ENCODE peak calls at places on chromosomes 16 and 17, in ten cellular contexts. L is osteoblast, M is psoas muscle, I is HCT116, O is transverse colon, A is cardiac muscle cell, N is A549, U is mammary epithelial cell, K is colonic mucosa, V is heart left ventricle. X is an unnamed sample.

GRCh38 chr16:82439678-82440293 is 187.0 kb upstream of the CDH13 start:
- DNase-seq in M (no peak), N (no peak), L (no peak), O (no peak), U (no peak), V (no peak), K (no peak), A (peak; percentile 11), I (peak; percentile 12), X (no peak)

GRCh38 chr17:68613739-68614298 is 12.7 kb upstream of the FAM20A start:
- DNase-seq in V (no peak), I (peak; percentile 62), A (peak; percentile 92), L (no peak), M (no peak), K (peak; percentile 70), N (peak; percentile 62), O (no peak), U (peak; percentile 25), X (no peak)

GRCh38 chr16:68200120-68200783 is 35.7 kb downstream of the ESRP2 start:
- DNase-seq in V (no peak), I (no peak), L (no peak), O (no peak), M (no peak), K (no peak), N (peak; percentile 13), U (peak; percentile 54), A (peak; percentile 5), X (peak; percentile 11)

GRCh38 chr16:974606-975312 is 4.0 kb upstream of the LMF1 start:
- DNase-seq in M (peak; percentile 69), I (no peak), O (no peak), A (peak; percentile 75), L (no peak), N (no peak), U (no peak), K (no peak), V (no peak), X (no peak)

GRCh38 chr17:47690121-47690520 is 3.8 kb upstream of the TBKBP1 start:
- DNase-seq in A (no peak), N (no peak), K (no peak), U (no peak), I (no peak), M (no peak), V (no peak), O (no peak), L (no peak), X (no peak)

GRCh38 chr17:57586099-57586702 is 158.9 kb downstream of the CCDC182 start:
- DNase-seq in L (peak; percentile 58), N (no peak), V (no peak), K (no peak), M (no peak), U (no peak), I (no peak), A (no peak), O (no peak), X (no peak)

GRCh38 chr16:11268921-11269375 is at the start of gene TNP2:
- DNase-seq in M (no peak), V (no peak), A (no peak), O (no peak), U (no peak), K (no peak), L (peak; percentile 19), I (no peak), N (no peak), X (no peak)

GRCh38 chr17:63431939-63432804 is 13.9 kb downstream of the CYB561 start:
- DNase-seq in O (peak; percentile 40), A (peak; percentile 47), V (no peak), N (peak; percentile 67), M (no peak), K (peak; percentile 68), L (peak; percentile 91), I (no peak), U (no peak), X (no peak)

GRCh38 chr17:77836557-77837041 is 121.9 kb upstream of the TNRC6C start:
- DNase-seq in K (no peak), M (no peak), A (no peak), U (peak; percentile 96), L (peak; percentile 57), I (peak; percentile 65), O (no peak), N (peak; percentile 65), V (no peak), X (peak; percentile 84)

GRCh38 chr17:58783380-58783779 is 27.7 kb downstream of the PPM1E start:
- DNase-seq in L (no peak), K (no peak), M (no peak), I (no peak), N (no peak), A (no peak), O (no peak), U (peak; percentile 8), V (no peak), X (peak; percentile 17)

GRCh38 chr16:66521227-66521626 is 28.7 kb downstream of the TK2 start:
- DNase-seq in V (no peak), N (no peak), L (no peak), A (no peak), M (no peak), I (no peak), O (no peak), U (no peak), K (no peak), X (no peak)
- H3K4me1 ChIP-seq in V (peaks cover 55% of the 10 kb centered on the region), N (peaks cover 22% of the 10 kb centered on the region), L (peaks cover 32% of the 10 kb centered on the region), A (no peaks in the 10 kb centered on the region), M (peaks cover 40% of the 10 kb centered on the region), I (peaks cover 45% of the 10 kb centered on the region), O (peaks cover 86% of the 10 kb centered on the region), U (peaks cover 73% of the 10 kb centered on the region), K (peaks cover 16% of the 10 kb centered on the region), X (peaks cover 25% of the 10 kb centered on the region)

GRCh38 chr16:30900588-30900987 is 4.2 kb downstream of the CTF1 start:
- DNase-seq in U (no peak), A (no peak), O (no peak), I (no peak), M (no peak), K (no peak), N (no peak), V (no peak), L (no peak), X (no peak)
- H3K4me1 ChIP-seq in U (peaks cover 17% of the 10 kb centered on the region), A (peaks cover 7% of the 10 kb centered on the region), O (peaks cover 44% of the 10 kb centered on the region), I (peaks cover 21% of the 10 kb centered on the region), M (peaks cover 14% of the 10 kb centered on the region), K (peaks cover 3% of the 10 kb centered on the region), N (peaks cover 16% of the 10 kb centered on the region), V (peaks cover 35% of the 10 kb centered on the region), L (peaks cover 21% of the 10 kb centered on the region), X (peaks cover 4% of the 10 kb centered on the region)

GRCh38 chr17:43015579-43015978 is 6.6 kb downstream of the VAT1 start:
- DNase-seq in A (no peak), K (no peak), O (no peak), I (no peak), M (peak; percentile 87), V (peak; percentile 91), U (no peak), N (no peak), L (peak; percentile 35), X (no peak)

GRCh38 chr17:43016216-43016615 is 6.0 kb downstream of the VAT1 start:
- DNase-seq in O (no peak), N (no peak), K (no peak), M (no peak), U (no peak), L (peak; percentile 14), A (no peak), V (no peak), I (no peak), X (no peak)

GRCh38 chr17:43014020-43014615 is 7.5 kb downstream of the IFI35 start:
- DNase-seq in I (no peak), V (no peak), K (no peak), O (no peak), A (no peak), U (no peak), N (no peak), L (peak; percentile 25), M (no peak), X (no peak)

GRCh38 chr17:43013296-43013695 is 6.7 kb downstream of the IFI35 start:
- DNase-seq in A (no peak), U (no peak), O (no peak), M (no peak), N (no peak), K (no peak), I (no peak), V (no peak), L (no peak), X (no peak)

GRCh38 chr17:43014946-43015519 is 7.2 kb downstream of the VAT1 start:
- DNase-seq in A (no peak), K (no peak), L (peak; percentile 37), O (no peak), U (no peak), I (no peak), M (no peak), N (no peak), V (no peak), X (no peak)
- H3K4me1 ChIP-seq in A (peaks cover 46% of the 10 kb centered on the region), K (peaks cover 3% of the 10 kb centered on the region), L (peaks cover 17% of the 10 kb centered on the region), O (peaks cover 48% of the 10 kb centered on the region), U (peaks cover 7% of the 10 kb centered on the region), I (peaks cover 10% of the 10 kb centered on the region), M (peaks cover 6% of the 10 kb centered on the region), N (peaks cover 22% of the 10 kb centered on the region), V (peaks cover 85% of the 10 kb centered on the region), X (no peaks in the 10 kb centered on the region)

GRCh38 chr16:89322381-89323119 is 105.0 kb downstream of the ZNF778 start:
- DNase-seq in N (peak; percentile 60), K (no peak), U (no peak), I (no peak), M (peak; percentile 95), A (peak; percentile 42), V (peak; percentile 57), L (peak; percentile 89), O (no peak), X (peak; percentile 44)

GRCh38 chr16:89319628-89319882 is 102.1 kb downstream of the ZNF778 start:
- DNase-seq in K (no peak), N (no peak), I (no peak), A (no peak), O (no peak), U (no peak), V (peak; percentile 25), L (no peak), M (no peak), X (no peak)

GRCh38 chr16:89319883-89320716 is 102.6 kb downstream of the ZNF778 start:
- DNase-seq in L (peak; percentile 99), O (peak; percentile 38), V (peak; percentile 79), U (peak; percentile 91), N (peak; percentile 79), I (no peak), A (peak; percentile 76), K (no peak), M (peak; percentile 87), X (peak; percentile 83)

GRCh38 chr16:89318871-89319627 is 101.5 kb downstream of the ZNF778 start:
- DNase-seq in I (no peak), V (no peak), A (no peak), U (no peak), M (peak; percentile 45), O (no peak), K (no peak), L (peak; percentile 82), N (no peak), X (no peak)

DNA sequence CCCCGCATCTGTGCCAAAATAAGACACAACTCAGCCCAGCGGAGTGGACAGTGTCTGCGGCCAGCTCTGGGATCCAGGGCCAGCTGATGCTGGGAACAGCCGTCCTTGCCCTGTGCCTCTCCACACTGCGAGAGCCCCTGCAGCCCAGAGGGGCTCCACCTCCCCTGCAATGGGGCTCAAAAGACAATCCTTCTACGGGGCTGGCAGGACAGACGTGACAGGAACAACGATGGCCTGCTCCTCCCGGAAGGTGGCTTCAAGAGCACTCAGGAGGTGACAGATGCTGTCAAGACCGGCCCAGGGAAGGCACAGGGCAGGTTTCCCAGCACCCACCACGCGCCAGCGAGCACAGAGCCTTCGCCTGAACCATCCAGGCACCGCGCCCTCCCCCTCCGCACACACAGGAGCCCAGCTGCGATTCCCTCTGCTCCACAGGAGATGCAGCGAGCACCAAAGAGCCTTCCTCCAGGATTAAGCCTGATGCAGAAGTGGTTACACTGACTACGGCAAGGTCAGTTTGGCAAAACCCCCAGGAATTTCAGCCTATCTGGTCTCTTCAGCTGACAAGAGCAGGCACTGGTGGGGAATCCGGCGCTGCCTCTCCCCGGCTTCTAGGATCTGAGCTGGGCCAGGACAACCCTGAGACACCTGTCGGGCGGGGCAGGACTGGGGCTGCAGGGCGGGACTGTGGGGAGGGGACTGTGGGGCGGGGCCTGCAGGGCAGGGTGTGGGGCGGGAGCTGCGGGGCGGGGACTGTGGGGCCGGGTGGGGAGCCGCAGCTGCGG is 103.4 kb downstream of the ZNF778 start:
- DNase-seq in N (peak; percentile 56), V (peak; percentile 79), I (no peak), L (peak; percentile 88), A (peak; percentile 47), U (no peak), O (peak; percentile 80), K (peak; percentile 85), M (peak; percentile 84), X (peak; percentile 59)
- H3K4me1 ChIP-seq in N (peaks cover 97% of the 10 kb centered on the region), V (peaks cover 95% of the 10 kb centered on the region), I (peaks cover 95% of the 10 kb centered on the region), L (peaks cover 77% of the 10 kb centered on the region), A (peaks cover 60% of the 10 kb centered on the region), U (peaks cover 90% of the 10 kb centered on the region), O (peaks cover 92% of the 10 kb centered on the region), K (peaks cover 43% of the 10 kb centered on the region), M (peaks cover 96% of the 10 kb centered on the region), X (peaks cover 43% of the 10 kb centered on the region)

X was measured in foreskin keratinocyte.